ENCODE peak calls at places on chromosomes 4 and X, in four cellular contexts. P is heart left ventricle; U is effector memory CD4-positive, alpha-beta T cell; N is T-cell. O is an unnamed sample.

GRCh38 chr4:184538023-184538599 is 63.8 kb upstream of the IRF2 start:
- DNase-seq in P (peak), U (peak), N (peak), O (peak)

GRCh38 chrX:46788902-46789301 is 30.0 kb upstream of the SLC9A7 start:
- DNase-seq in P (no peak), U (no peak), N (no peak), O (no peak)

GRCh38 chrX:33434256-33435092 is 223.1 kb upstream of the DMD start:
- DNase-seq in P (peak), U (no peak), N (no peak), O (no peak)

GRCh38 chr4:1959104-1959384 is 49.7 kb downstream of the NELFA start:
- DNase-seq in P (no peak), U (no peak), N (no peak), O (no peak)

GRCh38 chrX:150934453-150934852 is 36.0 kb upstream of the CD99L2 start:
- DNase-seq in P (no peak), U (no peak), N (no peak), O (no peak)

GRCh38 chr4:116839826-116840225 is 245.6 kb downstream of the TRAM1L1 start:
- DNase-seq in P (peak), U (no peak), N (no peak), O (no peak)

GRCh38 chrX:139739138-139739537 is 31.2 kb upstream of the MCF2 start:
- DNase-seq in P (no peak), U (no peak), N (no peak), O (no peak)

GRCh38 chr4:157779084-157779483 is 393.7 kb downstream of the GASK1B start:
- DNase-seq in P (no peak), U (no peak), N (no peak), O (no peak)

GRCh38 chr4:156193116-156193515 is 239.4 kb upstream of the CTSO start:
- DNase-seq in P (no peak), U (no peak), N (no peak), O (no peak)

GRCh38 chrX:18360867-18361266 is 6.4 kb upstream of the SCML2 start:
- DNase-seq in P (no peak), U (no peak), N (no peak), O (no peak)

GRCh38 chr4:126955292-126956191 is 677.2 kb upstream of the INTU start:
- DNase-seq in P (no peak), U (no peak), N (no peak), O (no peak)

GRCh38 chr4:137540356-137540755 is 8.1 kb upstream of the PCDH18 start:
- DNase-seq in P (no peak), U (no peak), N (no peak), O (no peak)

GRCh38 chr4:85132570-85132969 is 166.1 kb upstream of the WDFY3 start:
- DNase-seq in P (no peak), U (no peak), N (no peak), O (no peak)

GRCh38 chr4:118811008-118811764 is 24.7 kb downstream of the SEC24D start:
- DNase-seq in P (no peak), U (no peak), N (no peak), O (no peak)

GRCh38 chr4:122663814-122664610 is 43.1 kb upstream of the IL21 start:
- DNase-seq in P (no peak), U (no peak), N (no peak), O (no peak)

GRCh38 chr4:109701566-109702399 is 1.5 kb downstream of the CASP6 start:
- DNase-seq in P (no peak), U (no peak), N (no peak), O (no peak)

GRCh38 chr4:182449186-182449880 is 206.1 kb downstream of the TENM3 start:
- DNase-seq in P (no peak), U (no peak), N (no peak), O (no peak)

O was measured in mesenteric fat pad.